ENCODE peak calls at places on chromosomes 2 and 18, in seven cellular contexts. R is aorta, Q is heart left ventricle, V is uterus, A is pancreas, O is small intestine, D is left lung. I is an unnamed sample. For H3K9me3, the result is how much of the 10 kb centered on the place peaks cover.

GRCh38 chr2:22683911-22684310 is 701.1 kb upstream of the KLHL29 start:
- DNase-seq in R (no peak), Q (no peak), V (no peak), A (no peak), O (no peak), D (no peak), I (no peak)

GRCh38 chr18:64720781-64721464 is 572.0 kb upstream of the LINC00305 start:
- DNase-seq in R (no peak), Q (no peak), V (no peak), A (peak), O (peak), D (no peak), I (no peak)

GRCh38 chr2:241496904-241497877 is 11.2 kb downstream of the STK25 start:
- DNase-seq in R (no peak), Q (no peak), V (no peak), A (no peak), O (peak), D (no peak), I (no peak)

GRCh38 chr18:60193780-60194179 is 178.8 kb downstream of the MC4R start:
- DNase-seq in R (no peak), Q (no peak), V (no peak), A (no peak), O (no peak), D (no peak), I (no peak)

GRCh38 chr2:145815933-145816332 is 1296.0 kb upstream of the ZEB2 start:
- DNase-seq in R (no peak), Q (no peak), V (no peak), A (no peak), O (no peak), D (no peak), I (no peak)

GRCh38 chr2:232588680-232589585 is 38.4 kb downstream of the EIF4E2 start:
- DNase-seq in R (peak), Q (peak), V (peak), A (peak), O (peak), D (peak), I (peak)

GRCh38 chr2:195202163-195202845 is 454.7 kb upstream of the SLC39A10 start:
- DNase-seq in R (no peak), Q (no peak), V (no peak), A (no peak), O (no peak), D (no peak), I (no peak)

GRCh38 chr2:239942090-239942489 is 83.1 kb downstream of the NDUFA10 start:
- DNase-seq in R (peak), Q (no peak), V (no peak), A (no peak), O (no peak), D (peak), I (no peak)

GRCh38 chr2:48529189-48529588 is 765 bp upstream of the STON1 start:
- DNase-seq in R (no peak), Q (no peak), V (peak), A (no peak), O (no peak), D (peak), I (no peak)

GRCh38 chr2:99697811-99698568 is 208.2 kb upstream of the REV1 start:
- DNase-seq in R (no peak), Q (peak), V (no peak), A (no peak), O (no peak), D (peak), I (no peak)

GRCh38 chr2:150234787-150235512 is 252.5 kb downstream of the RND3 start:
- DNase-seq in R (no peak), Q (no peak), V (no peak), A (no peak), O (peak), D (no peak), I (no peak)

GRCh38 chr2:242036653-242036950 is 167.1 kb downstream of the RTP5 start:
- DNase-seq in R (no peak), Q (no peak), V (no peak), A (no peak), O (no peak), D (no peak), I (no peak)

GRCh38 chr2:100563407-100564247 is 834 bp downstream of the PDCL3 start:
- DNase-seq in R (no peak), Q (no peak), V (no peak), A (peak), O (no peak), D (no peak), I (no peak)

GRCh38 chr18:14945984-14946383 is 198.0 kb downstream of the ANKRD30B start:
- DNase-seq in R (no peak), Q (no peak), V (no peak), A (no peak), O (peak), D (no peak), I (no peak)

GRCh38 chr2:88136817-88137216 is 9.0 kb upstream of the FABP1 start:
- DNase-seq in R (no peak), Q (no peak), V (no peak), A (no peak), O (no peak), D (no peak), I (no peak)

GRCh38 chr2:20577495-20578235 is 73.2 kb downstream of the HS1BP3 start:
- DNase-seq in R (peak), Q (peak), V (no peak), A (no peak), O (no peak), D (no peak), I (peak)

GRCh38 chr18:34848156-34848555 is 138.1 kb downstream of the DTNA start:
- DNase-seq in R (no peak), Q (no peak), V (no peak), A (no peak), O (no peak), D (no peak), I (no peak)
- H3K4me3 ChIP-seq in R (no peak), Q (no peak), V (no peak), A (no peak), O (no peak), D (no peak), I (no peak)

GRCh38 chr2:95009009-95009760 is 16.3 kb upstream of the MAL start:
- DNase-seq in R (peak), Q (no peak), V (no peak), A (no peak), O (no peak), D (no peak), I (no peak)

GRCh38 chr2:95008311-95008710 is 17.2 kb upstream of the MAL start:
- DNase-seq in R (no peak), Q (no peak), V (no peak), A (no peak), O (no peak), D (no peak), I (no peak)

GRCh38 chr2:95012881-95013550 is 12.5 kb upstream of the MAL start:
- DNase-seq in R (no peak), Q (no peak), V (no peak), A (no peak), O (no peak), D (no peak), I (no peak)

GRCh38 chr2:95010126-95010525 is 15.4 kb upstream of the MAL start:
- DNase-seq in R (no peak), Q (no peak), V (no peak), A (no peak), O (no peak), D (no peak), I (no peak)

GRCh38 chr2:95010697-95011096 is 14.8 kb upstream of the MAL start:
- DNase-seq in R (no peak), Q (no peak), V (no peak), A (no peak), O (no peak), D (no peak), I (no peak)
- H3K9me3 ChIP-seq in R (under half), Q (under half), V (under half), A (under half), O (under half), D (under half), I (under half)

GRCh38 chr2:64260817-64261216 is 116.6 kb upstream of the PELI1 start:
- DNase-seq in R (no peak), Q (peak), V (no peak), A (no peak), O (peak), D (peak), I (peak)
- H3K4me3 ChIP-seq in R (no peak), Q (no peak), V (no peak), A (no peak), O (no peak), D (no peak), I (no peak)

GRCh38 chr18:38307919-38308318 is 742.3 kb upstream of the CELF4 start:
- DNase-seq in R (no peak), Q (no peak), V (no peak), A (no peak), O (no peak), D (no peak), I (no peak)

GRCh38 chr18:38318416-38318815 is 752.8 kb upstream of the CELF4 start:
- DNase-seq in R (no peak), Q (no peak), V (no peak), A (no peak), O (no peak), D (no peak), I (no peak)

GRCh38 chr18:38312532-38312931 is 746.9 kb upstream of the CELF4 start:
- DNase-seq in R (no peak), Q (no peak), V (no peak), A (no peak), O (no peak), D (no peak), I (no peak)

GRCh38 chr18:38313851-38314250 is 748.3 kb upstream of the CELF4 start:
- DNase-seq in R (no peak), Q (no peak), V (no peak), A (no peak), O (no peak), D (no peak), I (no peak)
- H3K9me3 ChIP-seq in R (under half), Q (under half), V (under half), A (under half), O (under half), D (under half), I (under half)

GRCh38 chr2:197197808-197198409 is 112.7 kb downstream of the ANKRD44 start:
- DNase-seq in R (no peak), Q (no peak), V (no peak), A (no peak), O (no peak), D (no peak), I (no peak)

GRCh38 chr2:197196737-197197136 is 113.8 kb downstream of the ANKRD44 start:
- DNase-seq in R (no peak), Q (no peak), V (no peak), A (no peak), O (no peak), D (no peak), I (no peak)

GRCh38 chr2:197200056-197200455 is 110.5 kb downstream of the ANKRD44 start:
- DNase-seq in R (no peak), Q (no peak), V (no peak), A (no peak), O (no peak), D (no peak), I (no peak)

GRCh38 chr2:197200657-197201056 is 109.9 kb downstream of the ANKRD44 start:
- DNase-seq in R (no peak), Q (no peak), V (no peak), A (no peak), O (no peak), D (no peak), I (no peak)

GRCh38 chr2:197198890-197199289 is 111.7 kb downstream of the ANKRD44 start:
- DNase-seq in R (peak), Q (peak), V (peak), A (no peak), O (peak), D (peak), I (peak)
- H3K4me3 ChIP-seq in R (peak), Q (no peak), V (no peak), A (no peak), O (no peak), D (no peak), I (no peak)

I was measured in prostate gland.